ENCODE peak calls at places on chromosomes 3 and 15, in five cellular contexts. M is lower lobe of right lung, F is HCT116, R is transverse colon, K is upper lobe of right lung. G is an unnamed sample.

GRCh38 chr15:28861031-28861534 is 12.6 kb upstream of the GOLGA6L7 start:
- DNase-seq in R (no peak), K (no peak), M (no peak), F (no peak), G (no peak)

GRCh38 chr15:50418041-50418583 is 6.1 kb upstream of the USP8 start:
- DNase-seq in M (no peak), F (peak; percentile 24), R (no peak), K (no peak), G (no peak)

GRCh38 chr3:166405465-166405864 is 568.2 kb upstream of the BCHE start:
- DNase-seq in K (no peak), F (no peak), R (no peak), M (no peak), G (peak; percentile 3)

GRCh38 chr3:41167722-41168497 is 31.4 kb upstream of the CTNNB1 start:
- DNase-seq in F (no peak), M (no peak), K (no peak), R (no peak), G (no peak)

GRCh38 chr15:37055481-37055880 is 44.9 kb downstream of the MEIS2 start:
- DNase-seq in F (no peak), R (no peak), K (no peak), M (no peak), G (no peak)

GRCh38 chr3:31804251-31805051 is 176.6 kb downstream of the OSBPL10 start:
- DNase-seq in R (no peak), K (no peak), F (no peak), M (no peak), G (peak; percentile 33)

GRCh38 chr3:41808152-41808551 is 153.8 kb downstream of the ULK4 start:
- DNase-seq in M (no peak), K (no peak), F (no peak), R (no peak), G (peak; percentile 44)

GRCh38 chr3:69174871-69175737 is 52.7 kb upstream of the LMOD3 start:
- DNase-seq in M (no peak), F (no peak), K (no peak), R (no peak), G (no peak)

GRCh38 chr3:179898024-179898423 is 138.7 kb downstream of the PEX5L start:
- DNase-seq in M (no peak), F (peak; percentile 66), R (no peak), K (no peak), G (peak; percentile 64)

GRCh38 chr15:38073278-38073930 is 139.0 kb downstream of the TMCO5A start:
- DNase-seq in F (peak; percentile 28), K (no peak), M (no peak), R (no peak), G (peak; percentile 18)

GRCh38 chr3:142645236-142645793 is 49.1 kb downstream of the PLS1 start:
- DNase-seq in M (no peak), R (no peak), K (no peak), F (peak; percentile 41), G (peak; percentile 92)

GRCh38 chr3:150449169-150449721 is 41.1 kb downstream of the TSC22D2 start:
- DNase-seq in R (no peak), M (no peak), F (no peak), K (no peak), G (peak; percentile 79)

GRCh38 chr3:115272036-115272824 is 125.1 kb upstream of the ZBTB20 start:
- DNase-seq in M (no peak), F (no peak), R (no peak), K (no peak), G (no peak)

GRCh38 chr15:84748274-84749110 is at the start of gene ZNF592:
- DNase-seq in F (no peak), K (peak; percentile 94), M (peak; percentile 91), R (peak; percentile 89), G (peak; percentile 28)

GRCh38 chr3:133937756-133938601 is 42.3 kb upstream of the RAB6B start:
- DNase-seq in M (no peak), F (no peak), K (no peak), R (no peak), G (no peak)

GRCh38 chr3:24013843-24014242 is 68.8 kb downstream of the NR1D2 start:
- DNase-seq in R (no peak), K (no peak), M (no peak), F (no peak), G (no peak)

GRCh38 chr3:24387493-24387892 is 107.2 kb downstream of the THRB start:
- DNase-seq in R (no peak), M (no peak), F (no peak), K (no peak), G (peak; percentile 83)

GRCh38 chr3:56911363-56911762 is 109.6 kb upstream of the ARHGEF3 start:
- DNase-seq in K (no peak), M (no peak), R (no peak), F (no peak), G (no peak)

GRCh38 chr3:14804835-14805780 is 13.7 kb upstream of the FGD5 start:
- DNase-seq in K (peak; percentile 52), R (no peak), M (no peak), F (no peak), G (no peak)

GRCh38 chr3:113523241-113523640 is 8.3 kb upstream of the SPICE1 start:
- DNase-seq in R (no peak), F (no peak), K (no peak), M (no peak), G (peak; percentile 75)

GRCh38 chr3:48435223-48435595 is 4.7 kb downstream of the CCDC51 start:
- DNase-seq in F (no peak), K (no peak), R (no peak), M (no peak), G (no peak)

GRCh38 chr3:56702487-56703315 is 19.6 kb upstream of the TASOR start:
- DNase-seq in M (no peak), F (peak; percentile 61), R (peak; percentile 37), K (no peak), G (peak; percentile 68)

GRCh38 chr15:74202461-74203401 is at the start of gene STRA6:
- DNase-seq in M (no peak), F (no peak), K (no peak), R (no peak), G (peak; percentile 81)

GRCh38 chr3:102673271-102674115 is 238.7 kb downstream of the ZPLD1 start:
- DNase-seq in R (peak; percentile 38), M (peak; percentile 59), K (peak; percentile 69), F (peak; percentile 46), G (peak; percentile 31)

GRCh38 chr3:10883478-10884234 is 67.6 kb downstream of the SLC6A11 start:
- DNase-seq in M (no peak), F (peak; percentile 8), K (no peak), R (no peak), G (peak; percentile 79)

GRCh38 chr15:45136378-45136764 is 6.6 kb downstream of the DUOX1 start:
- DNase-seq in M (no peak), R (no peak), K (peak; percentile 45), F (no peak), G (no peak)

GRCh38 chr15:66880380-66881155 is 178.5 kb downstream of the SMAD6 start:
- DNase-seq in F (no peak), R (no peak), K (no peak), M (no peak), G (no peak)

GRCh38 chr3:157311633-157312365 is 124.9 kb upstream of the PTX3 start:
- DNase-seq in R (no peak), K (no peak), F (no peak), M (no peak), G (peak; percentile 18)

GRCh38 chr15:29319823-29320222 is 50.2 kb upstream of the NSMCE3 start:
- DNase-seq in M (no peak), K (no peak), R (no peak), F (no peak), G (no peak)

GRCh38 chr15:58472821-58473581 is 41.2 kb downstream of the LIPC start:
- DNase-seq in M (no peak), F (no peak), R (no peak), K (no peak), G (peak; percentile 87)

GRCh38 chr3:151552589-151552988 is 91.7 kb upstream of the IGSF10 start:
- DNase-seq in F (no peak), M (no peak), K (no peak), R (no peak), G (no peak)

GRCh38 chr15:78390242-78390641 is 47.8 kb upstream of the IREB2 start:
- DNase-seq in F (no peak), M (no peak), K (no peak), R (no peak), G (no peak)

GRCh38 chr3:46027736-46028397 is 584 bp upstream of the XCR1 start:
- DNase-seq in K (no peak), M (no peak), R (no peak), F (peak; percentile 16), G (no peak)

GRCh38 chr3:62559831-62560445 is 186.6 kb upstream of the FEZF2 start:
- DNase-seq in M (no peak), R (no peak), F (peak; percentile 10), K (no peak), G (peak; percentile 56)

GRCh38 chr3:31532587-31533168 is at the start of gene STT3B:
- DNase-seq in F (peak; percentile 40), R (peak; percentile 86), K (peak; percentile 94), M (peak; percentile 89), G (peak; percentile 64)

GRCh38 chr15:99455796-99456160 is 110.0 kb upstream of the MEF2A start:
- DNase-seq in R (no peak), F (no peak), M (no peak), K (no peak), G (no peak)

GRCh38 chr3:148604270-148605085 is 93.2 kb upstream of the AGTR1 start:
- DNase-seq in R (no peak), M (no peak), K (no peak), F (no peak), G (no peak)
- H3K27me3 ChIP-seq in R (no peaks in the 10 kb centered on the region), M (no peaks in the 10 kb centered on the region), K (no peaks in the 10 kb centered on the region), F (no peaks in the 10 kb centered on the region), G (no peaks in the 10 kb centered on the region)

DNA sequence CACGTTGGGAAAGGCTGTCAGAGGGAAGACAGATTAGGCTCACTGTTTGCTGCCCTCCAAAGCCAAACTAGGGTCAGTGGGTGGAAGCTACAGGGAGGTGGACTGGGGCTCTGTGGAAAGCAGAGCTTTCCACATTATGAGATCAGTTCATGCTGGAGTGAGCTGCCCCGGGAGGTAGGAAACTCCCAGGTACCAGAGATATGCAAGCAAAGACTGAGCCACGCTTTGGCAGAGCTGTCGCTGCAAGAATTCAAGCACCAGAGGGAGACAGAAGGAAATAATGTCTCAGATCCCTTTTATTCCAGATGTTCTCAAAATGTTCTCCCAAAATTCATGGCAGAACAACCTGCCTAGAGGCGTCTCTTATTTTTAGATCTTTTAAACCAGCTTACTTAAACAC is 286.6 kb downstream of the WDR72 start:
- DNase-seq in K (no peak), F (no peak), R (no peak), M (no peak), G (no peak)
- TF ChIP-seq CTCF in K (no peak), F (no peak), R (no peak), M (no peak), G (no peak)

GRCh38 chr15:33326908-33327307 is 16.1 kb downstream of the RYR3 start:
- DNase-seq in K (no peak), R (no peak), F (no peak), M (no peak), G (no peak)

GRCh38 chr15:33320017-33320416 is 9.2 kb downstream of the RYR3 start:
- DNase-seq in M (no peak), R (no peak), K (no peak), F (no peak), G (no peak)

GRCh38 chr15:33324609-33325008 is 13.8 kb downstream of the RYR3 start:
- DNase-seq in R (no peak), K (no peak), M (no peak), F (no peak), G (no peak)

GRCh38 chr15:33322091-33322490 is 11.3 kb downstream of the RYR3 start:
- DNase-seq in M (no peak), R (no peak), F (no peak), K (no peak), G (no peak)
- H3K27me3 ChIP-seq in M (peaks cover 3% of the 10 kb centered on the region), R (no peaks in the 10 kb centered on the region), F (peaks cover 84% of the 10 kb centered on the region), K (no peaks in the 10 kb centered on the region), G (peaks cover 5% of the 10 kb centered on the region)

GRCh38 chr15:62344806-62345539 is 179.9 kb upstream of the C2CD4B start:
- DNase-seq in R (peak; percentile 73), M (no peak), F (peak; percentile 86), K (no peak), G (peak; percentile 58)
- TF ChIP-seq CTCF in R (peak; percentile 44), M (peak; percentile 53), F (peak; percentile 90), K (peak; percentile 58), G (peak; percentile 89)